ENCODE peak calls at places on chromosomes 5 and 9, in five cellular contexts. J is mesendoderm, I is astrocyte of the cerebellum, D is fibroblast of mammary gland, K is Karpas-422. B is an unnamed sample.

GRCh38 chr9:23621166-23621565 is 204.9 kb downstream of the ELAVL2 start:
- DNase-seq in I (no peak), J (no peak), D (peak; percentile 0), K (no peak), B (no peak)

GRCh38 chr5:125603321-125603720 is 819.9 kb upstream of the GRAMD2B start:
- DNase-seq in I (no peak), K (no peak), J (no peak), D (peak; percentile 57), B (no peak)

GRCh38 chr5:173515526-173515925 is 100.9 kb downstream of the BOD1 start:
- DNase-seq in K (no peak), I (no peak), D (peak; percentile 97), J (no peak), B (peak; percentile 50)

GRCh38 chr5:169875091-169875727 is 105.1 kb downstream of the INSYN2B start:
- DNase-seq in K (no peak), I (no peak), D (peak; percentile 72), J (no peak), B (no peak)

GRCh38 chr9:12065050-12065449 is 628.1 kb upstream of the TYRP1 start:
- DNase-seq in D (peak; percentile 38), J (no peak), K (no peak), I (no peak), B (no peak)

GRCh38 chr9:21558627-21559401 is 76.7 kb upstream of the IFNE start:
- DNase-seq in I (no peak), D (no peak), J (peak; percentile 75), K (no peak), B (no peak)

GRCh38 chr5:120882042-120882775 is 418.1 kb downstream of the PRR16 start:
- DNase-seq in J (peak; percentile 44), D (no peak), I (no peak), K (no peak), B (no peak)

GRCh38 chr9:115531410-115532130 is 413.6 kb upstream of the TNC start:
- DNase-seq in D (peak; percentile 91), I (no peak), K (no peak), J (no peak), B (peak; percentile 55)

GRCh38 chr5:153888781-153889180 is 149.9 kb downstream of the FAM114A2 start:
- DNase-seq in I (no peak), J (no peak), D (no peak), K (no peak), B (no peak)

GRCh38 chr5:153881687-153882086 is 157.0 kb downstream of the FAM114A2 start:
- DNase-seq in I (no peak), D (peak; percentile 20), J (no peak), K (no peak), B (no peak)

GRCh38 chr5:153883829-153884228 is 154.9 kb downstream of the FAM114A2 start:
- DNase-seq in D (peak; percentile 59), K (no peak), I (no peak), J (peak; percentile 61), B (peak; percentile 23)

GRCh38 chr5:153884266-153884957 is 154.3 kb downstream of the FAM114A2 start:
- DNase-seq in J (no peak), I (no peak), K (no peak), D (no peak), B (no peak)

DNA sequence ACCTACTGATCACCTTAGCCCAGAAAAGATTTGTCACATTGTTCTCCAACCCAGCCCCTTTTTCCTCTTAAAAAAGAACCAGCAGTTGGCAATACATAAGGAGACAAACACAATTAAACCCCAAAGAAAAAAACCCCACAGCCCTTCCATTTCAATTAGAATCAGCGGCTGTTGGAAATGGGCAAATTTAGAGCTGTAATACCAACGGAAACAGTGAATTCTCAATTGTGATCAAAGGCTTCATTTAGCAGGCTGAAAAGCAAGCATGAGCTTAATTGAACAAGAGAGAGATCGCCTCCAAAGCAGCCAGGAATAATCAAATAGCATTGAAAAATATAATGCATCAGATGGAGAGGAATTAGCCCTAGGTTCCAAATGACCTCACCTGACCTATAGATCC is 153.5 kb downstream of the FAM114A2 start:
- DNase-seq in I (no peak), J (no peak), K (no peak), D (no peak), B (no peak)
- H3K4me3 ChIP-seq in I (no peak overlapping the region), J (no peak overlapping the region), K (no peak overlapping the region), D (no peak overlapping the region), B (no peak overlapping the region)

GRCh38 chr5:132257131-132258101 is at the start of gene PDLIM4:
- DNase-seq in K (no peak), I (no peak), D (no peak), J (peak; percentile 65), B (no peak)
- H3K4me3 ChIP-seq in K (no peak within 1 kb of the TSS), I (peak within 1 kb of the TSS; percentile 80), D (peak within 1 kb of the TSS; percentile 74), J (peak within 1 kb of the TSS; percentile 67), B (peak within 1 kb of the TSS; percentile 81)

DNA sequence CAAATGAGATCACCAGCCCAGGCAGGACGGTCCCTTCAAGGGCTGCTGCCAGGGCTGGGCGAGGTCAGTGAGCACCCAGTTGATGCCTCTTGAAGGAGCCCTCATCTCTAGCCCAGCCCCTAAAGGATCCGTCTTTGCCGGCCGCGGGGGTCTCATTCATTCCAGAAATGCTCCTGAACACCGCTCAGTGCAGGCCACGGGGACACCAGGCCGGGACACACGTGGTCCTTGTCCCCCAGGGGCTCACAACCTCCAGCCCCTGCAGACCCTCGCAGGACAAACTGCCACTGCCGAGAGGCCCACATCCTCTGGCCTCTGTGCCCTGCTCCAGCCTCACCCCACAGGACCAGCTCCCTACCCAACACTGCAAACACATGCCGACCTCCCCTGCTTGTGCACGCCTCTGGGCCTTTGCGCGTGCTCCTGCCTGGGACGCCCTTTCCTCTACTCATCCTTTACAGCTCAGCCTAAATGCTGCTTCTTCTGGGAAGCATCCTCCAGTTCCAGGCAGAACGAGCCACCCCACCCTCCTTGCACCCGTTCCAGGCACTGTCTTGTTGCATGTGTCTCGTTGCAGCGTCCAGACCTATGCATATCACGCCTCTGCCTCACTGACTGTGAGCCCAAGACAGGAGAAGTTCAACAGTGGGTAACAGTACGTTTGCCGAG is 10.2 kb upstream of the LAMC3 start:
- DNase-seq in K (no peak), I (no peak), D (peak; percentile 20), J (no peak), B (no peak)
- H3K4me3 ChIP-seq in K (no peak overlapping the region), I (no peak overlapping the region), D (no peak overlapping the region), J (no peak overlapping the region), B (no peak overlapping the region)

GRCh38 chr9:95315108-95315746 is 2.3 kb downstream of the FANCC start:
- DNase-seq in J (no peak), K (no peak), D (no peak), I (no peak), B (no peak)
- H3K4me3 ChIP-seq in J (no peak overlapping the region), K (no peak overlapping the region), D (no peak overlapping the region), I (no peak overlapping the region), B (no peak overlapping the region)

DNA sequence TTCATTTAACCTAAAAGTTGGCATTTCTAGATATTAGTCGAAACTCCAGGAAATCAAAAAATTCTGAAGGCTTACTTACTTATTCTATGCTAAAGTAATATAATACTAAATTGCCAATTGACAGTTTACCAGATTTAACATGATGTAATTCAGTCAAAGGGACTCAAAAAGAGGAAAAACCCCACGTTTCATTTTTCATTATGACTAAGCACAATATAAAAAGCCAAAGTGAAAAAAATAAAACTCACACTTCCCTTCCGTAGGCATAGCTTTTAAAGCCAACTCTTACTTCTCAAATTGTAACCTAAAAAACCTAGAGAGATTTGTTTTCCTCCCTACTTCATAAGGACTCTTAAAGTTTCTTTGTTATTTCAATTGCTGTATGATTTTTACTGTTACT is 146.6 kb downstream of the RAPGEF6 start:
- DNase-seq in I (no peak), J (no peak), D (peak; percentile 44), K (no peak), B (no peak)
- H3K4me3 ChIP-seq in I (no peak overlapping the region), J (no peak overlapping the region), D (no peak overlapping the region), K (no peak overlapping the region), B (no peak overlapping the region)

DNA sequence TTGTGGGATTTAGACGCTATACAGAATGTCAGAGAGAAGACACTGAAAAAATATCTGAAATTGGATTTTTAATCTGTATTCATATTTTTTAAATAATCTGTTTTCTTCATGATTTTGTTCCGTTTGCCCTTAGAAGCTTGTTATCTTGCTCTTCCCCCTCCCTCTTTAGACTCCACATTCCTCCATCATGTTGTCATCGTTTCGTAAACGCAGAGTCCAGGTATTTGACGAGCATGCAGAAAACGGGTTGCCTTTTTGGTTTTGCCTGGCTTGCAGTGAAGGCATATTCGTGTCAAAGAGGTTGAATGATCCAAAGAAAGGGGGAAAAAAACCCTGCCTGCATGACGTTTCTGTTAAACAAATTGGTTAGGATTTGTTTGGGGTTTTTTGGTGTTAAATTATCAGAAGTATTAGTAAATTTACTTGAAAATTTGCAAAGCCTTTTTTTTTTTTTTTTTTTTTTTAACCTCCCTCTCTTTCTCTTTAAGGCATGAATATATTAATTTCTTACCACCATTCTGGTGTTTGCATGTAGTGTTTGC is 2.9 kb downstream of the SPTAN1 start:
- DNase-seq in D (peak; percentile 47), K (no peak), I (peak; percentile 61), J (peak; percentile 96), B (peak; percentile 33)
- H3K4me3 ChIP-seq in D (no peak overlapping the region), K (peak overlapping the region; percentile 73), I (peak overlapping the region; percentile 83), J (no peak overlapping the region), B (peak overlapping the region; percentile 87)